ENCODE peak calls at places on chromosome 13, in five cellular contexts. F is psoas muscle; H is PC-9; C is CD4-positive, CD25-positive, alpha-beta regulatory T cell; M is tibial nerve. I is an unnamed sample.

GRCh38 chr13:37414667-37415066 is 183.9 kb downstream of the POSTN start:
- DNase-seq in F (no peak), H (no peak), M (no peak), C (no peak), I (no peak)

GRCh38 chr13:80923907-80924306 is 583.0 kb upstream of the SPRY2 start:
- DNase-seq in C (no peak), F (no peak), H (no peak), M (no peak), I (no peak)

GRCh38 chr13:27372896-27373295 is 51.5 kb upstream of the GTF3A start:
- DNase-seq in F (no peak), H (no peak), M (no peak), C (no peak), I (no peak)

GRCh38 chr13:34675626-34676025 is 266.4 kb upstream of the NBEA start:
- DNase-seq in C (no peak), F (no peak), H (no peak), M (no peak), I (no peak)

GRCh38 chr13:81568824-81569223 is 1227.9 kb upstream of the SPRY2 start:
- DNase-seq in C (no peak), H (no peak), F (no peak), M (no peak), I (no peak)

GRCh38 chr13:80654638-80655249 is 313.8 kb upstream of the SPRY2 start:
- DNase-seq in H (no peak), F (no peak), C (no peak), M (no peak), I (no peak)

GRCh38 chr13:114263590-114263989 is 17.8 kb upstream of the UPF3A start:
- DNase-seq in H (no peak), M (no peak), F (no peak), C (peak; percentile 40), I (no peak)

GRCh38 chr13:41216160-41216559 is 21.8 kb upstream of the KBTBD7 start:
- DNase-seq in C (no peak), F (no peak), H (peak; percentile 37), M (no peak), I (no peak)

GRCh38 chr13:49776871-49777270 is 15.6 kb downstream of the KPNA3 start:
- DNase-seq in C (no peak), F (no peak), M (no peak), H (no peak), I (no peak)

GRCh38 chr13:111187879-111188643 is 73.0 kb downstream of the ARHGEF7 start:
- DNase-seq in C (peak; percentile 9), F (no peak), M (no peak), H (no peak), I (no peak)

GRCh38 chr13:20387006-20387405 is 138.7 kb downstream of the CRYL1 start:
- DNase-seq in M (no peak), C (no peak), F (no peak), H (no peak), I (no peak)

GRCh38 chr13:50731400-50731799 is 112.1 kb downstream of the DLEU7 start:
- DNase-seq in H (no peak), M (no peak), F (no peak), C (peak; percentile 63), I (no peak)

GRCh38 chr13:113349050-113349449 is 14.9 kb downstream of the GRTP1 start:
- DNase-seq in M (no peak), H (no peak), C (no peak), F (peak; percentile 4), I (no peak)

GRCh38 chr13:91719033-91719432 is 320.6 kb downstream of the GPC5 start:
- DNase-seq in C (no peak), H (no peak), M (no peak), F (no peak), I (no peak)

GRCh38 chr13:48334534-48335127 is 31.1 kb downstream of the RB1 start:
- DNase-seq in M (no peak), H (no peak), C (peak; percentile 77), F (no peak), I (no peak)

GRCh38 chr13:29436291-29436690 is 159.2 kb downstream of the SLC7A1 start:
- DNase-seq in F (no peak), C (no peak), M (no peak), H (no peak), I (no peak)

GRCh38 chr13:28250542-28250941 is 112.2 kb downstream of the PAN3 start:
- DNase-seq in F (no peak), H (no peak), M (no peak), C (no peak), I (no peak)

GRCh38 chr13:28313579-28313978 is 175.2 kb downstream of the PAN3 start:
- DNase-seq in F (no peak), H (no peak), C (peak; percentile 43), M (no peak), I (no peak)

GRCh38 chr13:110269509-110270185 is 37.3 kb downstream of the COL4A1 start:
- DNase-seq in H (no peak), F (no peak), C (no peak), M (no peak), I (no peak)

GRCh38 chr13:28370448-28370847 is 124.5 kb downstream of the FLT1 start:
- DNase-seq in C (no peak), M (no peak), H (no peak), F (no peak), I (no peak)

GRCh38 chr13:52830946-52831345 is 17.5 kb downstream of the PCDH8 start:
- DNase-seq in H (no peak), C (no peak), M (no peak), F (no peak), I (no peak)

GRCh38 chr13:97337985-97338384 is 96.0 kb upstream of the RAP2A start:
- DNase-seq in H (no peak), M (no peak), F (no peak), C (no peak), I (no peak)

GRCh38 chr13:65217459-65217858 is 2012.7 kb downstream of the PCDH9 start:
- DNase-seq in C (no peak), H (no peak), M (no peak), F (no peak), I (no peak)

GRCh38 chr13:80177327-80177726 is 163.6 kb downstream of the SPRY2 start:
- DNase-seq in H (no peak), M (no peak), C (no peak), F (no peak), I (no peak)

GRCh38 chr13:36298535-36299068 is 988 bp upstream of the CCDC169 start:
- DNase-seq in H (peak; percentile 38), C (no peak), M (no peak), F (no peak), I (no peak)

GRCh38 chr13:26707122-26708006 is 53.2 kb downstream of the GPR12 start:
- DNase-seq in C (peak; percentile 43), M (peak; percentile 24), H (no peak), F (no peak), I (peak; percentile 45)

GRCh38 chr13:49679244-49679643 is 12.0 kb downstream of the EBPL start:
- DNase-seq in C (peak; percentile 38), M (peak; percentile 8), F (no peak), H (no peak), I (no peak)

GRCh38 chr13:30826911-30827577 is 79.0 kb upstream of the MEDAG start:
- DNase-seq in H (no peak), C (no peak), M (no peak), F (no peak), I (no peak)

GRCh38 chr13:51068501-51068900 is 42.6 kb downstream of the C13orf42 start:
- DNase-seq in C (no peak), F (no peak), H (no peak), M (no peak), I (no peak)

GRCh38 chr13:79631260-79631659 is 150.3 kb downstream of the NDFIP2 start:
- DNase-seq in M (no peak), F (no peak), H (peak; percentile 90), C (no peak), I (no peak)

GRCh38 chr13:112854321-112854720 is 114.7 kb upstream of the MCF2L start:
- DNase-seq in C (no peak), H (no peak), M (no peak), F (no peak), I (no peak)

GRCh38 chr13:101267656-101268055 is 148.7 kb downstream of the NALCN start:
- DNase-seq in M (no peak), F (no peak), C (no peak), H (no peak), I (no peak)

GRCh38 chr13:36966404-36966803 is 32.7 kb downstream of the ALG5 start:
- DNase-seq in M (no peak), F (no peak), C (no peak), H (no peak), I (no peak)

GRCh38 chr13:29081036-29081435 is 260.9 kb downstream of the MTUS2 start:
- DNase-seq in M (no peak), F (no peak), C (peak; percentile 53), H (no peak), I (no peak)

GRCh38 chr13:101893021-101893420 is 440.5 kb downstream of the ITGBL1 start:
- DNase-seq in H (no peak), F (no peak), C (no peak), M (no peak), I (no peak)

GRCh38 chr13:110716235-110716505 is 2.7 kb downstream of the ING1 start:
- DNase-seq in H (peak; percentile 48), C (no peak), M (peak; percentile 20), F (peak; percentile 83), I (peak; percentile 6)

GRCh38 chr13:60583911-60584753 is 187.1 kb downstream of the TDRD3 start:
- DNase-seq in C (no peak), H (peak; percentile 34), F (no peak), M (peak; percentile 63), I (no peak)

DNA sequence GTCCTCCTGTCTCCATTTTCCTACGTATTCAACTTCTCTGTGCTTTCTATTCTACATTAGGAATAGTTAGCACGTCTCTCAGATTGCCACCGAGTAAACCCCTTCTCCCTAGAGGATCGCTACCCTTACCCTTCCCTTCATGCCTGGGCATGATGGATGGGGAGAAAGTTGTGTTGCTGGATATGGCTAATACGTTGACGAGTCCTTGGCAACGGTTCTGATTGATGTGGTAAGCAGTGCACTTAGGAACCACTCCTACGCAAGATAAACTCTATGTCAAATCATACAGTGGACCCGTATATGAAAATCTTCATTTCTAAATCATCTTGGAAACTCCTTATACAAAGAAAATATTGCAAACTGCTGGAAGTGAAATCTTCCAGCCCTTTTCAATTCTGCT is 224.5 kb downstream of the EFNB2 start:
- DNase-seq in F (no peak), C (no peak), H (no peak), M (no peak), I (no peak)
- H3K27ac ChIP-seq in F (no peak overlapping the region), C (no peak overlapping the region), H (no peak overlapping the region), M (no peak overlapping the region), I (no peak overlapping the region)

GRCh38 chr13:77692746-77693448 is 4.6 kb upstream of the SLAIN1 start:
- DNase-seq in M (no peak), C (no peak), H (no peak), F (no peak), I (no peak)
- H3K27ac ChIP-seq in M (no peak overlapping the region), C (no peak overlapping the region), H (no peak overlapping the region), F (no peak overlapping the region), I (no peak overlapping the region)

GRCh38 chr13:92950771-92951170 is 275.8 kb upstream of the GPC6 start:
- DNase-seq in H (no peak), C (no peak), M (no peak), F (no peak), I (no peak)
- H3K27ac ChIP-seq in H (no peak overlapping the region), C (no peak overlapping the region), M (no peak overlapping the region), F (no peak overlapping the region), I (no peak overlapping the region)

GRCh38 chr13:75197803-75198202 is 284.2 kb downstream of the TBC1D4 start:
- DNase-seq in M (no peak), H (no peak), C (no peak), F (no peak), I (no peak)

GRCh38 chr13:75202981-75203380 is 279.0 kb downstream of the TBC1D4 start:
- DNase-seq in F (no peak), M (no peak), C (no peak), H (no peak), I (no peak)
- H3K27ac ChIP-seq in F (no peak overlapping the region), M (no peak overlapping the region), C (no peak overlapping the region), H (no peak overlapping the region), I (no peak overlapping the region)